ENCODE peak calls at places on chromosome 2, in five cellular contexts. A is breast epithelium; C is lower lobe of right lung; U is CD8-positive, alpha-beta T cell; P is fibroblast of lung. G is an unnamed sample.

GRCh38 chr2:161406316-161406715 is 9.8 kb upstream of the TBR1 start:
- DNase-seq in U (no peak), C (no peak), A (no peak), P (no peak), G (no peak)

GRCh38 chr2:155381446-155381845 is 683.0 kb downstream of the KCNJ3 start:
- DNase-seq in P (no peak), C (no peak), U (no peak), A (no peak), G (no peak)

GRCh38 chr2:85888745-85889647 is at the start of gene ST3GAL5:
- DNase-seq in P (peak; percentile 77), U (peak; percentile 97), C (peak; percentile 94), A (peak; percentile 73), G (peak; percentile 94)

GRCh38 chr2:201797175-201797840 is 9.0 kb upstream of the CDK15 start:
- DNase-seq in U (no peak), C (no peak), P (peak; percentile 64), A (no peak), G (no peak)

GRCh38 chr2:216117566-216117965 is 8.4 kb downstream of the XRCC5 start:
- DNase-seq in P (peak; percentile 21), A (no peak), U (no peak), C (no peak), G (no peak)

GRCh38 chr2:230868947-230869690 is 4.4 kb downstream of the ITM2C start:
- DNase-seq in P (no peak), U (peak; percentile 43), C (no peak), A (no peak), G (no peak)

GRCh38 chr2:152518656-152519580 is 183.9 kb downstream of the FMNL2 start:
- DNase-seq in A (no peak), C (no peak), P (no peak), U (no peak), G (no peak)

GRCh38 chr2:223635080-223635479 is 32.9 kb upstream of the SCG2 start:
- DNase-seq in A (no peak), C (no peak), U (no peak), P (peak; percentile 12), G (no peak)

GRCh38 chr2:173401716-173402326 is 47.1 kb downstream of the CDCA7 start:
- DNase-seq in P (no peak), A (no peak), C (no peak), U (no peak), G (no peak)

GRCh38 chr2:197142074-197142473 is 168.5 kb downstream of the ANKRD44 start:
- DNase-seq in C (no peak), P (no peak), A (no peak), U (no peak), G (no peak)
- H3K27ac ChIP-seq in C (no peak overlapping the region), P (no peak overlapping the region), A (no peak overlapping the region), U (no peak overlapping the region), G (no peak overlapping the region)

DNA sequence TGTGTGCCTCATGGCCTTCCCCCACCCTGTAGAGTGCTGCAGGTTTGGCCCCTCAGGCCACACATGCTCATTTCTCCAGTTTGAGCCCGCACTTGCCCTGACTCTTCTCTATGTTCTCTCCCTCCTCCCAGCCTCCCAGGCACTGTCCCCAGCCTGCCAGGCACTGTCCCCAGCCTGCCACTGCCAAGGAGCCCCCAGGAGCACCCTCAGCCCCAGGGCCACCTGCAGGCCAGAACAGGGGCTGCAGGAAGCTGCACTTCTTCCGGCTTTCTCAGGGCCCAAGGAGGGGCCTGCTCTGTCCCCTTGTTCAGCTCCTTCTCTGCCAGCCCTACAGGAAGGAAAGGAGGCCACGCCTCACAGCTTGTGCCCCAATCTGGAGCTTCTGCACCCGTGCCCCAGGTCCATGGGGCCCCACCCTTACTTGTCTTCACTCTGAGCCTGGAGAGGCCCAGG is 31.6 kb downstream of the CYP26B1 start:
- DNase-seq in C (no peak), U (no peak), P (no peak), A (no peak), G (no peak)
- TF ChIP-seq CTCF in C (peak; percentile 14), U (no peak), P (no peak), A (no peak), G (no peak)

GRCh38 chr2:145654746-145655145 is 1134.8 kb upstream of the ZEB2 start:
- DNase-seq in P (no peak), C (no peak), A (no peak), U (no peak), G (no peak)

GRCh38 chr2:145653553-145653952 is 1133.6 kb upstream of the ZEB2 start:
- DNase-seq in P (no peak), A (no peak), U (no peak), C (no peak), G (no peak)

GRCh38 chr2:145655366-145655765 is 1135.4 kb upstream of the ZEB2 start:
- DNase-seq in C (no peak), U (no peak), P (no peak), A (no peak), G (no peak)

GRCh38 chr2:145654156-145654555 is 1134.2 kb upstream of the ZEB2 start:
- DNase-seq in U (no peak), A (no peak), C (no peak), P (no peak), G (no peak)

DNA sequence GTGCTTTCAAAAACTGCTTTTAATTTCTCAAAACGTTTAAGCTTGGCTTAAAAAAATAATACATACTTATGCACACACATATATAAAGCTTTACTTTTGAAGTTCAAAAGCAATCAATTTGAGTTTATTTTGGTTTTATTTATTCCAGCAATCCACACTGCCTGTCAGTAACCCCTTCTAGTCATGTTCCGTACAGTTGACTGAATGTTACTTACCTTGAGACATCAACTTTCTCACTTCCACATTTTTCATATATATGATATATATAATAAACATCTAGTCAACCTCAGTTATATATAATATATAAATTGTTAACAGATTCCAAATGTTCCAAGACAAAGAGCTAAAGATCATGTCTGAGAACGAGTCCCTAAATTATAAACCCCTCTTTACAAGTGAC is 1137.3 kb upstream of the ZEB2 start:
- DNase-seq in P (no peak), A (no peak), U (no peak), C (no peak), G (no peak)
- H3K36me3 ChIP-seq in P (no peaks in the 10 kb centered on the region), A (no peaks in the 10 kb centered on the region), U (no peaks in the 10 kb centered on the region), C (no peaks in the 10 kb centered on the region), G (no peaks in the 10 kb centered on the region)

DNA sequence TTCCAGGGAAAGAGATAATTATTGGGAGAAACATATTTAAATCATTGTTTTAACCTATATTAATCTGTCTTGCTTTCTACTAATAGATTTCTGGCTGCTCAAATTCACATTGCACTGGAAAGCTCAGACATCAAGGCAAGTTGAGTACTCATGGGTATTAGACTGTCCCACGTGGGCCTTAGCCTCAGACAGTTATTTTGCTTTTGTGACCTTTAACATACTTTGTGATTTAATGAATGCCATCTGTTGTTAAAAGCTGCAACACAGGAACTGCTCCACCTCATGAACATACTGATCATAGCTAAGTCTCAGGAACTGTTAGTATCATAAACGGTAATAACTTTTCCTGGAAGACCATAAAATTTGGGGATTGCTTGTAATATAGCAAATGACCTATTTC is 2.7 kb upstream of the LCT start:
- DNase-seq in U (no peak), C (no peak), A (no peak), P (peak; percentile 75), G (no peak)
- H3K27ac ChIP-seq in U (no peak overlapping the region), C (no peak overlapping the region), A (peak overlapping the region; percentile 7), P (no peak overlapping the region), G (no peak overlapping the region)

GRCh38 chr2:1249897-1250687 is 163.2 kb upstream of the TPO start:
- DNase-seq in U (no peak), A (no peak), C (no peak), P (no peak), G (no peak)
- TF ChIP-seq CTCF in U (no peak), A (no peak), C (no peak), P (no peak), G (no peak)

GRCh38 chr2:65075176-65075575 is 19.0 kb downstream of the CEP68 start:
- DNase-seq in A (no peak), P (peak; percentile 59), U (no peak), C (no peak), G (no peak)
- H3K36me3 ChIP-seq in A (no peaks in the 10 kb centered on the region), P (peaks cover 8% of the 10 kb centered on the region), U (peaks cover 28% of the 10 kb centered on the region), C (peaks cover 85% of the 10 kb centered on the region), G (peaks cover 62% of the 10 kb centered on the region)

DNA sequence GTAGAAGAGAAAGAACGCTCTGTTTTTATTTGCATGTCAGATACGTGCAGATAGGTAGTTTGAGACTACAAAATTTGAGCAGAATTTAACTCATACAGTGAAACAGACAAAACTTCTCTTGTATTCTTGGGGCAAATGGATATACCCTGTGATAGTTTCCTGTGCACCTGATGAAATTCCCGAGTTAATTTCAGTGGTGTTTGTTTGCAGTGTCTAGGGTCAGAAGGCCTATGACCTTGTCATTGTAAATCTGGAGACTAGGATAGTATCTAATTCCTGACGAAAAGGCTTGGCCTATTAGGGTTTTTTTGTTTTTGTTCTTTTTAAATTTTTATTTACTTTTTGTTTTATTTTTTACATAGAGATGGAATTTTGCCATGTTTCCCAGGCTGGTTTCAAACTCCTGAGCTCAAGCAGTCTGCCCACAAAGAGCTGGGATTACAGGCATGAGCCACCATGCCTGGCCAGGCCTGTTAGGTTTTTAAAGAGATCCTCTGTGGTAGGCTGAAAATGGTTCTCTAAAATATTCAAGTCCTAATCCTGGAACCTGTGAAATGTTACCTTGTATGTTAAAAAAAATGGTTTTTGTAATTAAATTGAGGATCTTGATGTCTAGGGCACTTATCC is 17.6 kb downstream of the LCLAT1 start:
- DNase-seq in U (no peak), P (no peak), A (no peak), C (no peak), G (no peak)
- H3K27ac ChIP-seq in U (peak overlapping the region; percentile 7), P (no peak overlapping the region), A (no peak overlapping the region), C (peak overlapping the region; percentile 18), G (peak overlapping the region; percentile 53)

DNA sequence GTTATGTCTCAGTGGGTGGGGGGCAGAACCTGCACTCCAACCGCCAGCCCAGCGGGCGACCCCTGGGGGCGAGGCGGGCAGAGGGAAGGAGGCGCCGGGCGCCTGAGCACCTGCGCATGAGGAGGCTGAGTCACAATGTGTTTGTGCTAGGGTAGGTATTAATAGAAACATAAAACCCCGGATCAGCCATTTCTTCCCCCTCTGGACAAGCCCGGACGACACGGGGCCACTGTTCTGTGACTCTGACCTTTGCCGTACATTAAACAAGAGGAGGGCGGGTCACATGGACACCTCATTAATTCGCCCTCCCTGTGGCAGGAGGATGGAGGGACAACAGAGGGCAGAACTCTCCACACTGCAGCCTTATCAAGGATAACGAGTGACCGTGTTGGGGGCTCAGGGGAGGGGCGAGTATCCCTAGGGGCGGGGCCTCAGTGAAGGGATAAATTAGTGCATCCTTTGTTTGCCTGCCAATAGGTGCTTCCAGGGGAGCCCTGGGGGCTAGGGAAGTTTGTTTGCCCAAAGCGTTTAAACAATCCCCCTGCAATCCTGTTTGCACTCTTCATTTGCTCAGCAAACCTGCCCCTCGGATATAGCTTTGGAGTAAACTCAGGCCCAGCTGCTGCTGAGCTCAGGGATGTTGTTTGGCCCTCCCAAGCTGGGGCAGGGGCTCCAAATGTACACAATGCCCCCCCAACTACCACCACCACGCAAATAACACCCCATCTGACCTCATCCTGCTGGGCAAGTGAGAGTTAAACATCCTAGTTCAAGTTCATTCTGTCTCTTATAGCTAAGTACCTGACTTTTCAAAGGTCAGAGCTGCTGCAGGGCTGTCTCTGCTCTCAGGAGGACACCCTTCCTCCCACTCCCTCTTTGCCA is 171.2 kb upstream of the GLI2 start:
- DNase-seq in C (no peak), A (no peak), P (no peak), U (no peak), G (no peak)
- TF ChIP-seq CTCF in C (no peak), A (no peak), P (no peak), U (no peak), G (no peak)